ENCODE peak calls at places on chromosomes 11 and 22, in nine cellular contexts. C, E, W, F, M, A, I, H and B are unnamed samples.

GRCh38 chr11:10263929-10264328 is 30.1 kb downstream of the SBF2 start:
- DNase-seq in C (no peak), E (no peak), W (no peak), F (peak), M (peak), A (peak), I (no peak), H (no peak), B (no peak)

GRCh38 chr11:46381046-46381835 is at the start of gene MDK:
- DNase-seq in C (no peak), E (no peak), W (no peak), F (no peak), M (no peak), A (peak), I (peak), H (no peak), B (peak)

GRCh38 chr22:37260939-37261338 is 16.9 kb upstream of the RAC2 start:
- DNase-seq in C (peak), E (no peak), W (no peak), F (peak), M (peak), A (peak), I (peak), H (no peak), B (peak)

GRCh38 chr11:9527481-9528140 is 45.9 kb upstream of the WEE1 start:
- DNase-seq in C (peak), E (no peak), W (no peak), F (no peak), M (peak), A (peak), I (no peak), H (no peak), B (peak)

GRCh38 chr11:117096973-117097566 is 1.2 kb downstream of the SIK3 start:
- DNase-seq in C (no peak), E (no peak), W (no peak), F (no peak), M (no peak), A (no peak), I (no peak), H (no peak), B (no peak)

GRCh38 chr11:112834277-112834755 is 126.9 kb upstream of the NCAM1 start:
- DNase-seq in C (no peak), E (peak), W (peak), F (no peak), M (no peak), A (no peak), I (no peak), H (no peak), B (no peak)

GRCh38 chr11:31240340-31240904 is 129.1 kb downstream of the DCDC1 start:
- DNase-seq in C (no peak), E (no peak), W (no peak), F (no peak), M (peak), A (peak), I (peak), H (no peak), B (no peak)

GRCh38 chr11:86087281-86087680 is 18.4 kb upstream of the PICALM start:
- DNase-seq in C (no peak), E (no peak), W (no peak), F (no peak), M (no peak), A (no peak), I (no peak), H (no peak), B (no peak)

GRCh38 chr11:94924074-94925031 is 49.0 kb downstream of the CWC15 start:
- DNase-seq in C (no peak), E (no peak), W (no peak), F (no peak), M (peak), A (no peak), I (no peak), H (no peak), B (no peak)